ENCODE peak calls at places on chromosomes 16 and 17, in eight cellular contexts. S is neural crest cell; L is dorsolateral prefrontal cortex; G is dermis blood vessel endothelial cell; H is activated CD4-positive, alpha-beta T cell treated with anti-CD3 and anti-CD28 coated beads, Interleukin-2, amount 50 U/mL, for 24 hours; T is NCI-H345; N is CD4-positive, alpha-beta memory T cell; D is NCI-H1105. U is an unnamed sample.

GRCh38 chr17:63954402-63955063 is 18.2 kb downstream of the SCN4A start:
- DNase-seq in S (no peak), L (no peak), G (no peak), H (no peak), T (peak), N (peak), D (no peak), U (peak)

GRCh38 chr17:81065500-81065899 is 30.5 kb downstream of the BAIAP2 start:
- DNase-seq in S (no peak), L (no peak), G (no peak), H (no peak), T (no peak), N (no peak), D (no peak), U (no peak)

GRCh38 chr16:84957792-84958191 is 53.5 kb downstream of the ZDHHC7 start:
- DNase-seq in S (no peak), L (no peak), G (no peak), H (no peak), T (no peak), N (no peak), D (no peak), U (no peak)

GRCh38 chr16:14322186-14322585 is 251.1 kb downstream of the MRTFB start:
- DNase-seq in S (no peak), L (no peak), G (no peak), H (no peak), T (no peak), N (no peak), D (no peak), U (no peak)

GRCh38 chr17:50664788-50665458 is 30.2 kb downstream of the ABCC3 start:
- DNase-seq in S (no peak), L (no peak), G (no peak), H (no peak), T (no peak), N (no peak), D (no peak), U (no peak)

GRCh38 chr17:4980644-4981216 is 6.7 kb downstream of the CAMTA2 start:
- DNase-seq in S (peak), L (no peak), G (peak), H (no peak), T (peak), N (peak), D (peak), U (peak)

GRCh38 chr16:72997141-72997542 is 50.8 kb downstream of the ZFHX3 start:
- DNase-seq in S (no peak), L (no peak), G (no peak), H (no peak), T (no peak), N (no peak), D (no peak), U (no peak)

GRCh38 chr17:40070895-40071719 is 8.3 kb downstream of the THRA start:
- DNase-seq in S (no peak), L (no peak), G (no peak), H (no peak), T (no peak), N (no peak), D (no peak), U (no peak)

GRCh38 chr17:35740997-35741931 is 9.8 kb downstream of the RASL10B start:
- DNase-seq in S (no peak), L (no peak), G (peak), H (no peak), T (peak), N (no peak), D (no peak), U (no peak)

GRCh38 chr16:25798065-25798464 is 106.3 kb downstream of the HS3ST4 start:
- DNase-seq in S (no peak), L (no peak), G (no peak), H (no peak), T (no peak), N (no peak), D (no peak), U (no peak)

U was measured in B cell.